ENCODE peak calls at places on chromosomes 2 and 18, in seven cellular contexts. One of them, this sample, is unnamed.

GRCh38 chr18:55136258-55136657 is 177.0 kb upstream of the CCDC68 start:
- DNase-seq in body of pancreas: no peak
- DNase-seq in Peyer's patch: no peak
- DNase-seq in A549: no peak
- DNase-seq in adrenal gland: no peak
- DNase-seq in HCT116: no peak
- DNase-seq in IMR-90: no peak
- DNase-seq in this sample: no peak

GRCh38 chr18:31606265-31606664 is 14.6 kb downstream of the TTR start:
- DNase-seq in body of pancreas: no peak
- DNase-seq in Peyer's patch: no peak
- DNase-seq in A549: no peak
- DNase-seq in adrenal gland: no peak
- DNase-seq in HCT116: no peak
- DNase-seq in IMR-90: no peak
- DNase-seq in this sample: no peak

GRCh38 chr2:12923907-12924610 is 207.3 kb downstream of the TRIB2 start:
- DNase-seq in body of pancreas: no peak
- DNase-seq in Peyer's patch: no peak
- DNase-seq in A549: no peak
- DNase-seq in adrenal gland: no peak
- DNase-seq in HCT116: no peak
- DNase-seq in IMR-90: peak; percentile 71
- DNase-seq in this sample: no peak

GRCh38 chr2:109455731-109456691 is 157.8 kb downstream of the SEPTIN10 start:
- DNase-seq in body of pancreas: no peak
- DNase-seq in Peyer's patch: no peak
- DNase-seq in A549: no peak
- DNase-seq in adrenal gland: no peak
- DNase-seq in HCT116: no peak
- DNase-seq in IMR-90: no peak
- DNase-seq in this sample: no peak

GRCh38 chr2:131031431-131031841 is 61.8 kb downstream of the FAM168B start:
- DNase-seq in body of pancreas: no peak
- DNase-seq in Peyer's patch: no peak
- DNase-seq in A549: no peak
- DNase-seq in adrenal gland: no peak
- DNase-seq in HCT116: no peak
- DNase-seq in IMR-90: no peak
- DNase-seq in this sample: no peak

GRCh38 chr2:137675584-137676327 is 288.5 kb upstream of the HNMT start:
- DNase-seq in body of pancreas: no peak
- DNase-seq in Peyer's patch: no peak
- DNase-seq in A549: no peak
- DNase-seq in adrenal gland: no peak
- DNase-seq in HCT116: no peak
- DNase-seq in IMR-90: no peak
- DNase-seq in this sample: no peak

GRCh38 chr2:201532686-201533304 is 81.3 kb downstream of the STRADB start:
- DNase-seq in body of pancreas: no peak
- DNase-seq in Peyer's patch: no peak
- DNase-seq in A549: no peak
- DNase-seq in adrenal gland: no peak
- DNase-seq in HCT116: peak; percentile 90
- DNase-seq in IMR-90: peak; percentile 93
- DNase-seq in this sample: no peak

GRCh38 chr2:226002438-226002837 is 602.9 kb downstream of the NYAP2 start:
- DNase-seq in body of pancreas: no peak
- DNase-seq in Peyer's patch: no peak
- DNase-seq in A549: peak; percentile 26
- DNase-seq in adrenal gland: peak; percentile 26
- DNase-seq in HCT116: peak; percentile 46
- DNase-seq in IMR-90: peak; percentile 90
- DNase-seq in this sample: no peak

GRCh38 chr2:494853-495252 is 182.4 kb downstream of the TMEM18 start:
- DNase-seq in body of pancreas: no peak
- DNase-seq in Peyer's patch: no peak
- DNase-seq in A549: no peak
- DNase-seq in adrenal gland: no peak
- DNase-seq in HCT116: no peak
- DNase-seq in IMR-90: no peak
- DNase-seq in this sample: no peak

GRCh38 chr2:217657252-217657651 is 345.5 kb downstream of the TNS1 start:
- DNase-seq in body of pancreas: no peak
- DNase-seq in Peyer's patch: no peak
- DNase-seq in A549: no peak
- DNase-seq in adrenal gland: no peak
- DNase-seq in HCT116: no peak
- DNase-seq in IMR-90: no peak
- DNase-seq in this sample: no peak

GRCh38 chr2:138500592-138501426 is 761 bp upstream of the SPOPL start:
- DNase-seq in body of pancreas: peak; percentile 40
- DNase-seq in Peyer's patch: no peak
- DNase-seq in A549: peak; percentile 6
- DNase-seq in adrenal gland: no peak
- DNase-seq in HCT116: no peak
- DNase-seq in IMR-90: no peak
- DNase-seq in this sample: no peak

GRCh38 chr18:22063077-22063476 is 106.3 kb upstream of the GATA6 start:
- DNase-seq in body of pancreas: no peak
- DNase-seq in Peyer's patch: no peak
- DNase-seq in A549: no peak
- DNase-seq in adrenal gland: peak; percentile 40
- DNase-seq in HCT116: no peak
- DNase-seq in IMR-90: no peak
- DNase-seq in this sample: no peak

GRCh38 chr2:147937744-147938349 is 82.7 kb downstream of the ORC4 start:
- DNase-seq in body of pancreas: no peak
- DNase-seq in Peyer's patch: no peak
- DNase-seq in A549: no peak
- DNase-seq in adrenal gland: no peak
- DNase-seq in HCT116: peak; percentile 7
- DNase-seq in IMR-90: peak; percentile 40
- DNase-seq in this sample: no peak

GRCh38 chr2:8400196-8400595 is 281.7 kb upstream of the ID2 start:
- DNase-seq in body of pancreas: no peak
- DNase-seq in Peyer's patch: no peak
- DNase-seq in A549: no peak
- DNase-seq in adrenal gland: no peak
- DNase-seq in HCT116: no peak
- DNase-seq in IMR-90: no peak
- DNase-seq in this sample: no peak

GRCh38 chr2:36780231-36780808 is 83.8 kb downstream of the VIT start:
- DNase-seq in body of pancreas: no peak
- DNase-seq in Peyer's patch: no peak
- DNase-seq in A549: peak; percentile 71
- DNase-seq in adrenal gland: no peak
- DNase-seq in HCT116: peak; percentile 38
- DNase-seq in IMR-90: peak; percentile 66
- DNase-seq in this sample: no peak

GRCh38 chr18:24354278-24354677 is 43.3 kb downstream of the OSBPL1A start:
- DNase-seq in body of pancreas: no peak
- DNase-seq in Peyer's patch: no peak
- DNase-seq in A549: no peak
- DNase-seq in adrenal gland: no peak
- DNase-seq in HCT116: no peak
- DNase-seq in IMR-90: no peak
- DNase-seq in this sample: no peak

GRCh38 chr2:230922951-230923717 is 1.9 kb downstream of the GPR55 start:
- DNase-seq in body of pancreas: peak; percentile 7
- DNase-seq in Peyer's patch: no peak
- DNase-seq in A549: no peak
- DNase-seq in adrenal gland: no peak
- DNase-seq in HCT116: no peak
- DNase-seq in IMR-90: no peak
- DNase-seq in this sample: no peak

GRCh38 chr2:100857915-100858314 is 38.0 kb downstream of the NPAS2 start:
- DNase-seq in body of pancreas: no peak
- DNase-seq in Peyer's patch: no peak
- DNase-seq in A549: no peak
- DNase-seq in adrenal gland: no peak
- DNase-seq in HCT116: no peak
- DNase-seq in IMR-90: peak; percentile 95
- DNase-seq in this sample: no peak

GRCh38 chr2:214310319-214310718 is 100.5 kb upstream of the VWC2L start:
- DNase-seq in body of pancreas: no peak
- DNase-seq in Peyer's patch: no peak
- DNase-seq in A549: no peak
- DNase-seq in adrenal gland: no peak
- DNase-seq in HCT116: no peak
- DNase-seq in IMR-90: no peak
- DNase-seq in this sample: no peak

DNA sequence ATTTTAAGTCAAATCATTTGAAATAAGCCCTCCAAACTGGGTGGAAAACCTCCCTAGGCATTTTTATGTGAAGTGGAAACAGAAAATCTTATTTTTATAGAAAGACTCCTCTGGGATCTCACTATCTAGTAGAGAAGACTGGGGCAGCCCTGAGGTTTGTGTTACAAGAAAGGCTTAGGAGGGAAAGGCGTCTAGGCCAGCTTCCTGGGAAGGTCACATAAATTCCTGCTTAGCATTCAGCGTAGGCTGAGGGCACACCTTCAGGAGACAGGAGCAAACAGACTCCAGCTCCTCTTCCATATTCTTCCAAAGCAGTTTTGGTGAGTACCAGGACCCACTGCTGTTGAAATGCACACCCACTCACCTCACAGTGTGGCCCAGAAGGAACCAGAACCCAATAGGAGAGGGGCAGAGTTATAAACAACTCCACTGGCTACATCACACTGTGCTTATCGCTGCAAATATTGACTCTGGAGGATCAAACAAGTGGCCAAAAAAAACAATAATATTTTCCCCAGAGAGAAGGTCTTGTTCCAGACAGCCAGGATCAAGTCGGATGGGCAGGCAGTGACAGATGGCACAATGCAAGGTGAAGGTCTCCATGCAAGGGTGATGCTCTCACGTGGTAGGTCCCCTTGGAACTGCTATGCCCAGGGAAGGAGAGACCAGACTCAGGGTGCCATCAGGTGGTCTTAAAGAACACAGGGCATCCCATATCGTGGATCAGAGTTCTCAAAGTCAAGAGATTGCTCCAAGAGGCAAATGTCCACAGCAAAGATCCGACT is 17.7 kb upstream of the IGFBP2 start:
- DNase-seq in body of pancreas: no peak
- DNase-seq in Peyer's patch: no peak
- DNase-seq in A549: no peak
- DNase-seq in adrenal gland: no peak
- DNase-seq in HCT116: no peak
- DNase-seq in IMR-90: no peak
- DNase-seq in this sample: no peak
- TF ChIP-seq POLR2A in body of pancreas: no peak
- TF ChIP-seq POLR2A in Peyer's patch: no peak
- TF ChIP-seq POLR2A in A549: no peak
- TF ChIP-seq POLR2A in adrenal gland: no peak
- TF ChIP-seq POLR2A in HCT116: no peak
- TF ChIP-seq POLR2A in IMR-90: no peak
- TF ChIP-seq POLR2A in this sample: no peak

GRCh38 chr18:35328868-35329267 is 15.4 kb downstream of the ZNF24 start:
- DNase-seq in body of pancreas: no peak
- DNase-seq in Peyer's patch: no peak
- DNase-seq in A549: no peak
- DNase-seq in adrenal gland: no peak
- DNase-seq in HCT116: no peak
- DNase-seq in IMR-90: no peak
- DNase-seq in this sample: no peak

GRCh38 chr18:35334183-35334582 is 10.0 kb downstream of the ZNF24 start:
- DNase-seq in body of pancreas: no peak
- DNase-seq in Peyer's patch: no peak
- DNase-seq in A549: no peak
- DNase-seq in adrenal gland: no peak
- DNase-seq in HCT116: no peak
- DNase-seq in IMR-90: no peak
- DNase-seq in this sample: no peak

GRCh38 chr18:35335861-35336260 is 8.4 kb downstream of the ZNF24 start:
- DNase-seq in body of pancreas: no peak
- DNase-seq in Peyer's patch: no peak
- DNase-seq in A549: no peak
- DNase-seq in adrenal gland: no peak
- DNase-seq in HCT116: no peak
- DNase-seq in IMR-90: no peak
- DNase-seq in this sample: no peak

GRCh38 chr18:35334821-35335220 is 9.4 kb downstream of the ZNF24 start:
- DNase-seq in body of pancreas: no peak
- DNase-seq in Peyer's patch: no peak
- DNase-seq in A549: no peak
- DNase-seq in adrenal gland: no peak
- DNase-seq in HCT116: no peak
- DNase-seq in IMR-90: peak; percentile 65
- DNase-seq in this sample: no peak

GRCh38 chr18:35331367-35332087 is 12.7 kb downstream of the ZNF24 start:
- DNase-seq in body of pancreas: no peak
- DNase-seq in Peyer's patch: no peak
- DNase-seq in A549: no peak
- DNase-seq in adrenal gland: no peak
- DNase-seq in HCT116: no peak
- DNase-seq in IMR-90: no peak
- DNase-seq in this sample: no peak
- TF ChIP-seq POLR2A in body of pancreas: no peak
- TF ChIP-seq POLR2A in Peyer's patch: no peak
- TF ChIP-seq POLR2A in A549: no peak
- TF ChIP-seq POLR2A in adrenal gland: no peak
- TF ChIP-seq POLR2A in HCT116: no peak
- TF ChIP-seq POLR2A in IMR-90: no peak
- TF ChIP-seq POLR2A in this sample: no peak

GRCh38 chr2:143361346-143361745 is 232.1 kb downstream of the ARHGAP15 start:
- DNase-seq in body of pancreas: no peak
- DNase-seq in Peyer's patch: no peak
- DNase-seq in A549: no peak
- DNase-seq in adrenal gland: no peak
- DNase-seq in HCT116: no peak
- DNase-seq in IMR-90: no peak
- DNase-seq in this sample: no peak
- TF ChIP-seq POLR2A in body of pancreas: no peak
- TF ChIP-seq POLR2A in Peyer's patch: no peak
- TF ChIP-seq POLR2A in A549: no peak
- TF ChIP-seq POLR2A in adrenal gland: no peak
- TF ChIP-seq POLR2A in HCT116: no peak
- TF ChIP-seq POLR2A in IMR-90: no peak
- TF ChIP-seq POLR2A in this sample: no peak

DNA sequence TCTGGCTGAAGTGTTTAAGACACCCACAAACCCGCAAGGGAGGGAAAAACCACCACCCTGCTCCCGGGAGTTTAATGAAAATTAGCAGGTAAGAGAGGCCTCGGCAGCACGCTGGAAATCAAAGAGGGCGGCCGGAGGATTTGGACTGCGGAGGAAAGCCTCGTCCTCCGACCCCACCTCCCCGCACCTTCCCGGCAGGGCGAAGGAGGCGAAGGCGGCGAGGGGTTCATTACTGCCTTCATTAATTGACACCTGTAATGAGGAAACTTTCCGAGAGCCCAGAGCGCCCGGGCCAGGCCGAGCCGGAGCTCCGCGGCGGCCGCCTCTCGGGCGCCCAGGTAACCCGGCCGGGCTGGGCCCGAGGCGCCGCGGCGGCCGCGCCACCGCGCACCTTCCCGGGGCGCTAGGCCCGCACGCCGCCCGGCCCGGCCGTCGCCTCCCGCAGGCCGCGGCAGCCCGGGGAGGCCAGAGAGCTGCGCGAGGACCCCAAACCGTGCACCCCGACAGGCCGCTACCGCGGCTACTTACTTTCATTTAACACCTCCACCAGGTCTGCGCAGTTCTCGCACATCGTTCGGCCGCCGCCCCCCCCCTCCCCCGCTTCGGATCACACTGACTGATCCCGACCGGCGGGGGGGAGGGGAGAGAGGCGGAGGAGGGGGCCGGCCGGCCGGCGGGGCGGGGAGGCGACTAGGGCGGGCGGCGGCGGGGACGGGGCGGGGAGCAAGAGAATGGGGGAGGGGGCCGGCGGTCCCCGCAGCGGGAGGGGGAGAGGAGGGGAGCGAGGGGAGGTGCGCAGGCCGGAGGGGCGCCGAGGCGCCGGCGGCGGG is 550 bp downstream of the USP34 start:
- DNase-seq in body of pancreas: peak; percentile 91
- DNase-seq in Peyer's patch: peak; percentile 86
- DNase-seq in A549: peak; percentile 82
- DNase-seq in adrenal gland: peak; percentile 92
- DNase-seq in HCT116: peak; percentile 48
- DNase-seq in IMR-90: no peak
- DNase-seq in this sample: peak; percentile 78
- TF ChIP-seq POLR2A in body of pancreas: no peak
- TF ChIP-seq POLR2A in Peyer's patch: peak; percentile 53
- TF ChIP-seq POLR2A in A549: peak; percentile 19
- TF ChIP-seq POLR2A in adrenal gland: no peak
- TF ChIP-seq POLR2A in HCT116: no peak
- TF ChIP-seq POLR2A in IMR-90: no peak
- TF ChIP-seq POLR2A in this sample: no peak

This sample was measured in breast epithelium.